ENCODE peak calls at places on chromosomes 1 and 21, in seven cellular contexts. V, W, K, C, X, A and Y are unnamed samples.

GRCh38 chr1:6426321-6426971 is 1.9 kb downstream of the ESPN start:
- DNase-seq in A (no peak), X (no peak), V (no peak), W (no peak), K (no peak), C (no peak), Y (no peak)

GRCh38 chr1:41898191-41898713 is 20.5 kb downstream of the HIVEP3 start:
- DNase-seq in K (peak; percentile 78), X (no peak), A (peak; percentile 62), W (no peak), V (no peak), C (no peak), Y (no peak)

GRCh38 chr1:5707566-5708178 is 284.6 kb downstream of the NPHP4 start:
- DNase-seq in V (no peak), C (peak; percentile 46), A (no peak), W (no peak), X (no peak), K (no peak), Y (no peak)

GRCh38 chr1:8083739-8084484 is 57.8 kb upstream of the ERRFI1 start:
- DNase-seq in K (peak; percentile 65), V (no peak), X (no peak), C (no peak), A (peak; percentile 90), W (no peak), Y (no peak)

GRCh38 chr1:145796753-145797152 is 27.1 kb downstream of the RNF115 start:
- DNase-seq in A (no peak), X (no peak), W (no peak), V (no peak), K (no peak), C (no peak), Y (no peak)

GRCh38 chr1:35062518-35063196 is 16.5 kb upstream of the ZMYM1 start:
- DNase-seq in X (no peak), V (no peak), K (peak; percentile 72), C (no peak), A (peak; percentile 36), W (no peak), Y (no peak)

GRCh38 chr1:166843769-166844596 is 4.7 kb downstream of the POGK start:
- DNase-seq in C (no peak), K (peak; percentile 13), W (no peak), V (no peak), A (peak; percentile 14), X (no peak), Y (peak; percentile 60)

GRCh38 chr1:168202941-168203654 is 22.7 kb upstream of the SFT2D2 start:
- DNase-seq in W (no peak), C (no peak), K (peak; percentile 64), V (no peak), A (peak; percentile 81), X (no peak), Y (no peak)

GRCh38 chr1:91478693-91479234 is 21.9 kb upstream of the CDC7 start:
- DNase-seq in C (no peak), W (no peak), X (no peak), A (no peak), K (peak; percentile 10), V (no peak), Y (no peak)

GRCh38 chr21:33355355-33355754 is 30.6 kb downstream of the IFNAR1 start:
- DNase-seq in W (no peak), A (no peak), C (no peak), V (no peak), K (no peak), X (no peak), Y (no peak)

GRCh38 chr1:150615346-150616201 is 13.8 kb downstream of the ENSA start:
- DNase-seq in K (peak; percentile 19), C (no peak), W (no peak), V (no peak), X (no peak), A (no peak), Y (no peak)

GRCh38 chr1:4587721-4588120 is 66.7 kb upstream of the AJAP1 start:
- DNase-seq in X (no peak), W (no peak), C (no peak), V (no peak), A (no peak), K (no peak), Y (no peak)

GRCh38 chr1:51937112-51937511 is 53.4 kb downstream of the RAB3B start:
- DNase-seq in V (no peak), W (no peak), K (no peak), X (no peak), C (no peak), A (no peak), Y (no peak)

GRCh38 chr1:203081465-203082355 is 4.1 kb downstream of the MYOG start:
- DNase-seq in X (peak; percentile 24), A (no peak), W (no peak), V (no peak), C (peak; percentile 36), K (no peak), Y (no peak)

GRCh38 chr1:203463469-203464062 is 12.0 kb upstream of the PRELP start:
- DNase-seq in A (peak; percentile 28), V (no peak), C (no peak), W (no peak), K (peak; percentile 80), X (peak; percentile 34), Y (no peak)

GRCh38 chr1:2314297-2314802 is 77.0 kb downstream of the MORN1 start:
- DNase-seq in V (peak; percentile 73), A (peak; percentile 36), W (no peak), K (peak; percentile 55), X (peak; percentile 94), C (peak; percentile 80), Y (peak; percentile 94)

GRCh38 chr1:104467590-104467989 is 717.9 kb downstream of the AMY1C start:
- DNase-seq in X (no peak), V (no peak), W (no peak), C (no peak), K (no peak), A (no peak), Y (no peak)
- H3K27ac ChIP-seq in X (no peak overlapping the region), V (no peak overlapping the region), W (no peak overlapping the region), C (no peak overlapping the region), K (no peak overlapping the region), A (no peak overlapping the region), Y (no peak overlapping the region)

DNA sequence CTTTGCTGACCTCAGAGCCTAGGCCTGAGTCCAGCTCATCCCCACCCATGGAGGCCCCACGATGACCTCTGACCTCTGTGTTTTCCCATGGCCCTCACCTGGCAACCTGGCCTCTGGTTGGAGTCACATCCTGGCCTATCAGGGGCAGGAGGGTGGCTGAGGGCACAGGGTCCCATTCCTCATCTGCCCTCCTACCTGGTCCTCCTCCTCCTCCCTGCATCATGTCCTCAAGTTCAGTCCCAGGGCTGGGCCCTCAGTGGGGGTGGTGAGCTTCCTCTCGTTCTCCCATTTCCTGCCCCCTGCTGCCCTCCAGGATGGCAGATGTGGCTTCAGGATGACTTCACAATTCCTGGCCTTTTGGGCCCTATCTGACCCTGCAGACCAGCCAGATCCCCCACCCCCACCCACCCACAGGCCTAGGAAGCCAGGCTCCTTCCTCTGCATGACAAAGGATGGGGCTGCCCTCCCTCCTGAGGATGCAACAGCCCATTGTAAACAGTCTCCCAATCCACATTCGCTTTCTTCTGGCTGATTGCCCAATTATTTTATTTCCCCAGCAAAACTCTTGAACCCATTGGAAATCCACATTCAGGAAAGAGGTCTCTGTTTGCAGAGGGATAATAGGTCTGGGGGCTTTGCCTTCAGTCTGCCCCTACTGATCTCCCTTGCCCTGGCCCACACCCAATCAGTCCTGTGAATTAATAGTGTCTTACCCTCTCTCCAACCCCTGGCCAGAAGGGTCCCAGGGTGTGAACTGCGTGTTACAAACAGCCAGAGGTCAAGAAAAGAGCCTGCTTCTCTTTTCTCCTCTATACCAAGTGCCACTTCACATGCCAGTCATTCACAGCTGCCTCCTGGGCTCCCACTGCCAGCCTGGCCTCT is 10.3 kb upstream of the LEFTY1 start:
- DNase-seq in V (no peak), K (no peak), C (peak; percentile 99), A (no peak), X (peak; percentile 95), W (no peak), Y (no peak)
- H3K4me2 ChIP-seq in V (no peak overlapping the region), K (no peak overlapping the region), C (peak overlapping the region; percentile 9), A (no peak overlapping the region), X (peak overlapping the region; percentile 62), W (no peak overlapping the region), Y (no peak overlapping the region)

GRCh38 chr1:229384822-229385221 is 42.0 kb upstream of the CCSAP start:
- DNase-seq in C (no peak), K (no peak), A (no peak), W (no peak), X (no peak), V (no peak), Y (no peak)

GRCh38 chr1:229383961-229384360 is 41.1 kb upstream of the CCSAP start:
- DNase-seq in W (no peak), K (peak; percentile 9), C (no peak), X (no peak), V (no peak), A (no peak), Y (no peak)

GRCh38 chr1:229388876-229389580 is 44.9 kb downstream of the ACTA1 start:
- DNase-seq in X (no peak), W (no peak), K (peak; percentile 48), C (no peak), A (peak; percentile 81), V (no peak), Y (no peak)

GRCh38 chr1:229383188-229383587 is 40.3 kb upstream of the CCSAP start:
- DNase-seq in K (no peak), W (no peak), C (no peak), X (no peak), A (no peak), V (no peak), Y (no peak)

DNA sequence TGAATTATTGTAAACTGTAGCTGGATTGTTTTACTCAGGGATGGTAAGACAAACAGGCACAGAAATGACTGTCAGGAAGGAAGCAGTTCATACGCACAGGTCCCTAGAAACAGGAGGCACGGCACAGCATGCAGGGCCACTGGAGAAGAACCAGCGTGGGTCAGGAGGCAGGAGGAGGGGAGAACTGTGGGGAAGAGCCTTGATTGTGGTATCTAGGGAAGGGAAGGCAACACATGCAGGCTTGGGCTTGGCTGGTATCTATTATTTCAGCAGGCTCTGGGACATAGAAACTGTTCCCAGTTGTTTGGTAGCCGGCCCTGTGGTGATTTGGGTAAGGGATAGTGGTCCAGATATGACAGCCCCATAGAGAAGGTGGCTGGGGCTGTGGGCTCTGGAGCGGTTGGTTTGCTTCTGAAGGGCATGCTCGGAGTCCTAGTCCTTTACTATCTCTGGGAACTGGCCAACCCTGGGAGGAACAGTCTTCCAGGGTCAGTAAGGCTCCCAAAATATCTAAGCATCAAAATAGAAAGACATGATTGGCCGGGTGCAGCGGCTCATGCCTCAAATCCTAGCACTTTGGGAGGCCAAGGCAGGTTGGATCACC is 43.1 kb upstream of the CCSAP start:
- DNase-seq in V (no peak), W (no peak), A (no peak), K (no peak), X (no peak), C (no peak), Y (no peak)
- H2AFZ ChIP-seq in V (no peak overlapping the region), W (no peak overlapping the region), A (peak overlapping the region; percentile 79), K (peak overlapping the region; percentile 43), X (no peak overlapping the region), C (no peak overlapping the region), Y (no peak overlapping the region)

DNA sequence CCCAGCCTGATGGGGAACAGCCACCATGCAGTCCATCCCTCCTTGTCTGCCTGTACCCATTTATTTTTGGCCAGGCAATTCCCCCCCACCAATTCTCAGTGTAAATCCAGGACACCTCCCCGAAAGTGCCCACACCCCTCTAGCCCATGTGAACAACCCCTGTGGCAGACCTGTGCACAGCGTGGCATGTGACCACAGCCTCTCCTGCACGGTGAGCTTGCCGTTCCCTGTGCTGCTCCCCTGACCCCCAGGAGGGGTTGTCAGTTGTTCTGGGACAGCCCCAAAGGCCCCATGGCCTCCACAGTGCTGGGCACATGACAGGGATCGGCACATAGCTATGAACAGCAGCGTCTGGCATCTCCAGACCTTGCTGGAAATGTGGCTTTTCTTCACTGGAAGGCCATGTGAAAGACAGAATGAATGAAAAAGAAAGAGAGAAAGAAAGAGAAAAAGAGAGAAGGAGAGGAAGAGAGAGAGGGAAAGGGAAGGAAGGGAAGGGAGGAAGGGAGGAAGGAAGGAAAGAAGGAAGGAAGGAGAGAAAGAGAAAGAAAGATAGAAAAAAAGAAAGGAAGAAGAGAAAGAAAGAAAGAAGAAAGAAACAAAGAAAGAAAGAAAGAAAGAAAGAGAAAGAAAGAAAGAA is 3.9 kb downstream of the CAPN9 start:
- DNase-seq in A (no peak), X (no peak), W (no peak), K (no peak), V (no peak), C (no peak), Y (no peak)
- H3K27ac ChIP-seq in A (no peak overlapping the region), X (no peak overlapping the region), W (no peak overlapping the region), K (no peak overlapping the region), V (no peak overlapping the region), C (no peak overlapping the region), Y (peak overlapping the region; percentile 99)